ENCODE peak calls at places on chromosomes 4 and X, in four cellular contexts. I is kidney epithelial cell, X is B cell, O is cardiac fibroblast. V is an unnamed sample.

GRCh38 chr4:114257516-114257915 is 278.1 kb upstream of the ARSJ start:
- DNase-seq in I (no peak), X (no peak), O (no peak), V (no peak)

GRCh38 chr4:124952601-124953000 is 240.1 kb upstream of the ANKRD50 start:
- DNase-seq in O (no peak), I (no peak), X (no peak), V (no peak)

GRCh38 chrX:41558531-41558930 is 111.4 kb downstream of the NYX start:
- DNase-seq in O (peak; percentile 50), X (peak; percentile 34), I (no peak), V (no peak)

GRCh38 chr4:153205028-153205648 is 895 bp downstream of the TRIM2 start:
- DNase-seq in I (no peak), O (no peak), X (peak; percentile 34), V (peak; percentile 40)

GRCh38 chrX:153488231-153488914 is 6.4 kb upstream of the BGN start:
- DNase-seq in I (no peak), O (no peak), X (no peak), V (peak; percentile 51)

GRCh38 chr4:36273276-36273675 is 8.1 kb upstream of the DTHD1 start:
- DNase-seq in I (no peak), O (peak; percentile 7), X (no peak), V (no peak)

GRCh38 chr4:128388352-128388630 is 100.7 kb upstream of the PGRMC2 start:
- DNase-seq in I (no peak), O (no peak), X (no peak), V (no peak)

GRCh38 chr4:28639747-28640146 is 1779.1 kb downstream of the STIM2 start:
- DNase-seq in O (no peak), X (no peak), I (no peak), V (no peak)

GRCh38 chrX:46611658-46612362 is 38.2 kb downstream of the CHST7 start:
- DNase-seq in X (no peak), O (no peak), I (no peak), V (no peak)

GRCh38 chrX:109839694-109840358 is 106.8 kb upstream of the ACSL4 start:
- DNase-seq in O (peak; percentile 65), X (no peak), I (no peak), V (peak; percentile 39)

GRCh38 chrX:39821011-39821708 is 276.6 kb downstream of the BCOR start:
- DNase-seq in I (no peak), X (peak; percentile 23), O (peak; percentile 17), V (peak; percentile 60)

GRCh38 chr4:38128478-38129451 is 168.6 kb downstream of the PTTG2 start:
- DNase-seq in O (peak; percentile 82), I (no peak), X (peak; percentile 10), V (no peak)

GRCh38 chr4:38204317-38205060 is 244.3 kb downstream of the PTTG2 start:
- DNase-seq in O (no peak), X (no peak), I (no peak), V (no peak)

GRCh38 chr4:77833158-77833724 is 14.1 kb upstream of the CNOT6L start:
- DNase-seq in O (no peak), X (no peak), I (no peak), V (no peak)

GRCh38 chr4:117623321-117623720 is 411.0 kb upstream of the NDST3 start:
- DNase-seq in X (no peak), I (no peak), O (no peak), V (no peak)

GRCh38 chr4:7765676-7766075 is 174.0 kb downstream of the AFAP1 start:
- DNase-seq in X (no peak), O (no peak), I (no peak), V (no peak)

GRCh38 chrX:15206306-15206705 is 63.6 kb downstream of the ASB9 start:
- DNase-seq in O (no peak), I (no peak), X (no peak), V (no peak)

GRCh38 chrX:27444093-27444908 is 18.8 kb downstream of the PPP4R3C start:
- DNase-seq in X (no peak), O (peak; percentile 1), I (no peak), V (no peak)

GRCh38 chr4:27217261-27217769 is 356.7 kb downstream of the STIM2 start:
- DNase-seq in O (no peak), X (no peak), I (no peak), V (no peak)

GRCh38 chr4:95439896-95440295 is 108.9 kb downstream of the UNC5C start:
- DNase-seq in O (no peak), X (no peak), I (no peak), V (no peak)

GRCh38 chr4:34516524-34516923 is 1727.8 kb downstream of the ARAP2 start:
- DNase-seq in X (no peak), I (no peak), O (no peak), V (no peak)

GRCh38 chr4:8305851-8306361 is 36.4 kb downstream of the HTRA3 start:
- DNase-seq in X (no peak), O (no peak), I (no peak), V (no peak)

GRCh38 chr4:69710580-69710979 is 49.8 kb downstream of the SULT1B1 start:
- DNase-seq in O (no peak), I (no peak), X (no peak), V (no peak)

GRCh38 chr4:69714086-69714485 is 46.3 kb downstream of the SULT1B1 start:
- DNase-seq in O (no peak), I (no peak), X (no peak), V (no peak)

GRCh38 chr4:69707807-69708206 is 52.6 kb downstream of the SULT1B1 start:
- DNase-seq in X (no peak), I (no peak), O (peak; percentile 52), V (no peak)

GRCh38 chr4:69713593-69713992 is 46.8 kb downstream of the SULT1B1 start:
- DNase-seq in X (no peak), I (no peak), O (peak; percentile 72), V (no peak)

DNA sequence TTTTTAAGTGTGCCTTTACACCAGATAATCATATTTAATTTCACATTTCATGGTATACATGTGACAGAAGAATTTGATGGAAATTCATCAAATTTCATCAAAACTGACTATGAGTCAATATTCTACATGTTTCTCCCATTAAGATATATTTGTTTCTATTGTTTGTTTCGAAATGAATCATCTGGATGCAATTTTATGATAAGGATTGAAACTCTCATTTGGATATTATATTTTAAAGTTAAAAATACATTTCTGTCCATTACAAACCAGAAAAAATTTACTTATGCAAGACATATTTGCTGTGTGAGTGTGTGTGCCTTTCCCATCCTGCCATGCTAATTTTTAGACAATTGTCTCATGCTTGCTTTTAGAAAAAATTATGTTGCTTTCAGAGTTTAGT is 52.2 kb downstream of the SULT1B1 start:
- DNase-seq in X (no peak), I (no peak), O (peak; percentile 72), V (no peak)
- TF ChIP-seq CTCF in X (no peak), I (no peak), O (no peak), V (no peak)

GRCh38 chrX:95056901-95057300 is 1382.9 kb downstream of the FAM133A start:
- DNase-seq in I (no peak), X (no peak), O (peak; percentile 68), V (no peak)
- TF ChIP-seq CTCF in I (peak; percentile 24), X (no peak), O (no peak), V (no peak)

DNA sequence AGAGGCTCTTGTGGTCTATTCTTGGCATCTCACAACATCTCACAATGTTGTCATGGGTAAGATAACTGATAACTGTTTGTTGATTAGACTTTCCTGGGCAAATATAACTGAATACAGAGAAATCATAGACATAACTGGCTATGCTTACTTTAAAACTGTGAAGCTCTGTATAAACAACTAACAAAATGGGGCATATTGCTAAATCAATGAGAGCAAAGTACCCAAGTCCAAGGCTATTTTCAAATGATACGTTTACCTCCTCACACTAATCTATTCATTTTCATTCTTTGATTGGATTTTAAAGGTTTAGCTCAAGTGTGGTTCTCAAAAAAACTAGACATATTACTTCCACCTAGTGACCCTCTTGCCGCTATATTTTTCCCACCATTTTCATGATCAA is 38.6 kb downstream of the AMELX start:
- DNase-seq in I (no peak), X (no peak), O (no peak), V (no peak)
- TF ChIP-seq CTCF in I (no peak), X (no peak), O (no peak), V (no peak)

DNA sequence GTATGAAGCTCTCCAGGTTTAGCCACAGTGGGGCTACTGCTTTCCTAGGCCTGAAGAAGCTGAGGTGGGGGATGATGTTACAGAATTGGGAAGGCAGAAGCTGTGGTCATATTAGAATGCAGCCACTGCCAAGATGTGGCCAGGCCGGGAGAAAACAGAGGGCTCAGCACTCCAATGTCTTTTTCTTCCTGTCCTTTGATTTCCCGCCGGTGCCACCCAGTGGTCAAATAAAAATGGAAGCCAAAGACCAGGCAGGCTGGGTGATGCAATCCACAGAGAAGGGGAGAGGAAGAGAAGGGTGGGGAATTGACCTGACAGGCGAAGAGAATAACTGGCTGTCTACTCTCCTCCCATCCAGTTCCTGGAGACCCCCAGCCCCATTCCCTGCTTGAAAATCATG is 94.9 kb upstream of the SHISA3 start:
- DNase-seq in O (peak; percentile 31), X (no peak), I (no peak), V (peak; percentile 33)
- TF ChIP-seq CTCF in O (peak; percentile 28), X (no peak), I (peak; percentile 52), V (peak; percentile 19)

GRCh38 chrX:123629502-123629901 is 103.3 kb downstream of the THOC2 start:
- DNase-seq in I (no peak), O (no peak), X (no peak), V (no peak)
- TF ChIP-seq CTCF in I (no peak), O (no peak), X (no peak), V (no peak)

GRCh38 chrX:108292053-108292452 is 146.2 kb downstream of the COL4A6 start:
- DNase-seq in I (no peak), O (no peak), X (no peak), V (no peak)

GRCh38 chrX:108299704-108300103 is 138.5 kb downstream of the COL4A6 start:
- DNase-seq in I (no peak), O (no peak), X (no peak), V (no peak)

GRCh38 chrX:108299101-108299591 is 139.1 kb downstream of the COL4A6 start:
- DNase-seq in I (peak; percentile 9), X (no peak), O (peak; percentile 56), V (peak; percentile 4)

GRCh38 chrX:108298165-108298602 is 140.0 kb downstream of the COL4A6 start:
- DNase-seq in X (peak; percentile 1), O (no peak), I (no peak), V (peak; percentile 4)

DNA sequence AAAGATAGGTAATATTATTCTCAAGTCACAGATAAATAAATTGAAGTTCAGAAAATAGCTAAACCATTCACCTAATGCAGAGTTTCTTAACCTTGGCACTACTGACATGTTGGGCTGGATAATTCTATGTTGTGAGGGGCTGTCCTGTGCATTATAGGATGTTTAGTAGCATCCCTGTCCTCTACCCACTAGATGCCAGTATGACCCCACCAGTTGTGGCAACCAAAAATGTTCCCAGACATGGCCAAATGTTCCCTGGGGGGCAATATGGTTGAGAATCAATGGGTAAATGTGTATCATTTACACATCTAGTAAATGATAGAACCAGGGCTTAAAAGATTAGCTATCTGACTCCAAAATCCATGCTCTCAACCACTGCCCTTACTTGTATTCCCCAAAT is 140.9 kb downstream of the COL4A6 start:
- DNase-seq in O (no peak), I (no peak), X (no peak), V (no peak)
- TF ChIP-seq CTCF in O (no peak), I (no peak), X (no peak), V (no peak)

GRCh38 chr4:242121-242848 is 63.0 kb downstream of the ZNF732 start:
- DNase-seq in I (no peak), O (peak; percentile 86), X (peak; percentile 84), V (peak; percentile 6)
- TF ChIP-seq CTCF in I (peak; percentile 44), O (peak; percentile 70), X (peak; percentile 88), V (peak; percentile 29)

GRCh38 chr4:140049924-140050681 is 103.9 kb downstream of the MAML3 start:
- DNase-seq in X (no peak), I (no peak), O (peak; percentile 58), V (peak; percentile 35)
- TF ChIP-seq CTCF in X (no peak), I (peak; percentile 26), O (peak; percentile 52), V (peak; percentile 63)

V was measured in nephron progenitor cell.